ENCODE peak calls at places on chromosomes 7 and 10, in eight cellular contexts. Z is ovary; L is CD8-positive, alpha-beta memory T cell; P is mesendoderm; E is type B pancreatic cell; G is heart left ventricle; Q is transverse colon; F is T follicular helper cell. J is an unnamed sample.

GRCh38 chr10:79562135-79562756 is 2.0 kb upstream of the SFTPA2 start:
- DNase-seq in Z (peak; percentile 50), L (peak; percentile 46), P (peak; percentile 65), E (no peak), G (peak; percentile 68), Q (peak; percentile 71), F (peak; percentile 33), J (no peak)

GRCh38 chr10:105188737-105189463 is 547.8 kb downstream of the SORCS3 start:
- DNase-seq in Z (no peak), L (no peak), P (peak; percentile 37), E (no peak), G (no peak), Q (no peak), F (no peak), J (no peak)

GRCh38 chr7:158973440-158973839 is 117.1 kb downstream of the DYNC2I1 start:
- DNase-seq in Z (no peak), L (peak; percentile 47), P (peak; percentile 71), E (no peak), G (no peak), Q (peak; percentile 29), F (peak; percentile 27), J (peak; percentile 74)

GRCh38 chr7:75937958-75938786 is 23.2 kb downstream of the POR start:
- DNase-seq in Z (peak; percentile 37), L (no peak), P (peak; percentile 86), E (no peak), G (peak; percentile 84), Q (peak; percentile 26), F (no peak), J (peak; percentile 87)

GRCh38 chr7:111089822-111090426 is 1.0 kb upstream of the LRRN3 start:
- DNase-seq in Z (no peak), L (no peak), P (peak; percentile 56), E (no peak), G (no peak), Q (no peak), F (no peak), J (peak; percentile 32)

GRCh38 chr7:21967500-21968099 is 21.9 kb upstream of the CDCA7L start:
- DNase-seq in Z (no peak), L (no peak), P (peak; percentile 10), E (no peak), G (no peak), Q (peak; percentile 16), F (no peak), J (no peak)

GRCh38 chr7:95915731-95916130 is 143.4 kb downstream of the DYNC1I1 start:
- DNase-seq in Z (no peak), L (no peak), P (no peak), E (no peak), G (no peak), Q (no peak), F (no peak), J (peak; percentile 23)

GRCh38 chr7:18666107-18666728 is 170.7 kb downstream of the HDAC9 start:
- DNase-seq in Z (peak; percentile 50), L (peak; percentile 55), P (peak; percentile 89), E (peak; percentile 72), G (peak; percentile 82), Q (peak; percentile 81), F (peak; percentile 10), J (peak; percentile 65)

GRCh38 chr7:25854608-25855497 is 297.1 kb upstream of the NFE2L3 start:
- DNase-seq in Z (peak; percentile 36), L (no peak), P (peak; percentile 100), E (peak; percentile 75), G (no peak), Q (peak; percentile 81), F (no peak), J (peak; percentile 99)

GRCh38 chr7:136278057-136278456 is 300.9 kb upstream of the MTPN start:
- DNase-seq in Z (no peak), L (no peak), P (no peak), E (no peak), G (no peak), Q (no peak), F (no peak), J (no peak)

GRCh38 chr10:490891-491571 is 198.4 kb downstream of the DIP2C start:
- DNase-seq in Z (no peak), L (no peak), P (peak; percentile 35), E (no peak), G (peak; percentile 73), Q (peak; percentile 28), F (no peak), J (no peak)

GRCh38 chr10:70518695-70519094 is 40.1 kb downstream of the PALD1 start:
- DNase-seq in Z (no peak), L (no peak), P (no peak), E (no peak), G (peak; percentile 2), Q (no peak), F (no peak), J (no peak)

GRCh38 chr10:89118091-89118490 is 89.0 kb downstream of the CH25H start:
- DNase-seq in Z (no peak), L (no peak), P (no peak), E (no peak), G (no peak), Q (no peak), F (no peak), J (no peak)

GRCh38 chr7:152313879-152314604 is 121.8 kb downstream of the KMT2C start:
- DNase-seq in Z (no peak), L (no peak), P (no peak), E (no peak), G (no peak), Q (no peak), F (no peak), J (peak; percentile 73)

GRCh38 chr7:2796358-2797352 is 47.5 kb downstream of the GNA12 start:
- DNase-seq in Z (peak; percentile 84), L (no peak), P (no peak), E (no peak), G (peak; percentile 79), Q (peak; percentile 43), F (no peak), J (no peak)

GRCh38 chr7:8125680-8126444 is 136.1 kb downstream of the ICA1 start:
- DNase-seq in Z (no peak), L (peak; percentile 74), P (no peak), E (no peak), G (no peak), Q (peak; percentile 42), F (peak; percentile 71), J (no peak)

GRCh38 chr10:33334839-33335549 is 527 bp upstream of the NRP1 start:
- DNase-seq in Z (peak; percentile 83), L (no peak), P (peak; percentile 87), E (peak; percentile 82), G (peak; percentile 89), Q (peak; percentile 66), F (no peak), J (peak; percentile 26)

GRCh38 chr7:148953676-148954075 is 69.6 kb upstream of the EZH2 start:
- DNase-seq in Z (no peak), L (no peak), P (no peak), E (no peak), G (no peak), Q (no peak), F (no peak), J (no peak)

GRCh38 chr7:38311329-38311937 is 38.0 kb upstream of the TARP start:
- DNase-seq in Z (no peak), L (no peak), P (no peak), E (no peak), G (peak; percentile 60), Q (peak; percentile 38), F (no peak), J (no peak)

GRCh38 chr7:119733480-119733879 is 539.5 kb upstream of the KCND2 start:
- DNase-seq in Z (no peak), L (no peak), P (no peak), E (no peak), G (no peak), Q (no peak), F (no peak), J (no peak)

GRCh38 chr7:1458676-1459511 is at the start of gene MICALL2:
- DNase-seq in Z (peak; percentile 82), L (peak; percentile 17), P (peak; percentile 51), E (no peak), G (peak; percentile 87), Q (peak; percentile 83), F (no peak), J (peak; percentile 39)

GRCh38 chr7:131616487-131616886 is 60.1 kb upstream of the PODXL start:
- DNase-seq in Z (no peak), L (no peak), P (no peak), E (no peak), G (no peak), Q (no peak), F (no peak), J (no peak)

GRCh38 chr7:65980478-65981250 is 1.3 kb downstream of the GUSB start:
- DNase-seq in Z (peak; percentile 47), L (peak; percentile 50), P (peak; percentile 42), E (no peak), G (peak; percentile 72), Q (peak; percentile 55), F (no peak), J (no peak)

GRCh38 chr7:37031571-37032257 is 307.4 kb upstream of the AOAH start:
- DNase-seq in Z (peak; percentile 59), L (no peak), P (peak; percentile 98), E (no peak), G (peak; percentile 73), Q (peak; percentile 54), F (no peak), J (peak; percentile 88)

GRCh38 chr7:116340201-116340847 is 130.0 kb downstream of the TES start:
- DNase-seq in Z (no peak), L (no peak), P (no peak), E (no peak), G (no peak), Q (no peak), F (no peak), J (no peak)

GRCh38 chr10:79435271-79436065 is 10.0 kb downstream of the ZCCHC24 start:
- DNase-seq in Z (peak; percentile 75), L (no peak), P (peak; percentile 44), E (no peak), G (peak; percentile 77), Q (no peak), F (no peak), J (no peak)

GRCh38 chr10:126001579-126001978 is 105.2 kb downstream of the FANK1 start:
- DNase-seq in Z (no peak), L (no peak), P (peak; percentile 34), E (no peak), G (no peak), Q (no peak), F (no peak), J (no peak)

GRCh38 chr10:75726522-75727493 is 295.4 kb downstream of the LRMDA start:
- DNase-seq in Z (no peak), L (no peak), P (no peak), E (no peak), G (no peak), Q (no peak), F (no peak), J (no peak)

GRCh38 chr10:13349776-13350274 is 1.7 kb upstream of the SEPHS1 start:
- DNase-seq in Z (peak; percentile 53), L (no peak), P (peak; percentile 94), E (no peak), G (peak; percentile 61), Q (peak; percentile 76), F (no peak), J (no peak)

GRCh38 chr10:129993621-129994020 is 29.5 kb upstream of the EBF3 start:
- DNase-seq in Z (no peak), L (no peak), P (peak; percentile 16), E (no peak), G (no peak), Q (no peak), F (no peak), J (no peak)

GRCh38 chr10:13231190-13231589 is 3.0 kb downstream of the UCMA start:
- DNase-seq in Z (no peak), L (no peak), P (no peak), E (no peak), G (no peak), Q (no peak), F (no peak), J (no peak)

GRCh38 chr10:104630731-104631130 is 10.4 kb upstream of the SORCS3 start:
- DNase-seq in Z (no peak), L (no peak), P (no peak), E (no peak), G (no peak), Q (no peak), F (no peak), J (no peak)